ENCODE peak calls at places on chromosomes 1 and 21, in five cellular contexts. A, N, Z, O and X are unnamed samples. For H3K4me1, the result is how much of the 10 kb centered on the place peaks cover.

GRCh38 chr1:3192825-3193224 is 123.8 kb downstream of the PRDM16 start:
- DNase-seq in Z (no peak), N (no peak), O (no peak), A (no peak), X (peak)

GRCh38 chr1:198756470-198756869 is 117.6 kb downstream of the PTPRC start:
- DNase-seq in O (no peak), A (no peak), Z (peak), N (no peak), X (no peak)

GRCh38 chr1:206921772-206922265 is at the start of gene FCMR:
- DNase-seq in N (no peak), A (no peak), O (no peak), Z (no peak), X (no peak)

GRCh38 chr1:95406279-95406678 is 172.3 kb downstream of the RWDD3 start:
- DNase-seq in N (no peak), Z (no peak), A (no peak), O (no peak), X (no peak)

GRCh38 chr1:206809504-206810084 is 37.3 kb upstream of the IL10 start:
- DNase-seq in A (no peak), Z (peak), N (peak), O (peak), X (peak)

GRCh38 chr1:89802036-89802435 is 18.8 kb upstream of the LRRC8D start:
- DNase-seq in O (peak), A (no peak), N (no peak), Z (no peak), X (no peak)

GRCh38 chr21:30713786-30714185 is 4.8 kb downstream of the KRTAP21-3 start:
- DNase-seq in A (no peak), Z (no peak), O (no peak), N (no peak), X (no peak)

GRCh38 chr1:153849487-153850185 is 73.1 kb downstream of the GATAD2B start:
- DNase-seq in O (no peak), A (no peak), Z (no peak), N (no peak), X (no peak)

GRCh38 chr1:221664253-221664652 is 77.6 kb downstream of the DUSP10 start:
- DNase-seq in A (no peak), N (no peak), Z (no peak), O (peak), X (no peak)

GRCh38 chr1:232978091-232978634 is 27.8 kb downstream of the NTPCR start:
- DNase-seq in A (no peak), N (no peak), O (no peak), Z (peak), X (no peak)

GRCh38 chr1:224784606-224785328 is 144.7 kb upstream of the DNAH14 start:
- DNase-seq in O (no peak), A (no peak), Z (peak), N (peak), X (no peak)

GRCh38 chr1:212594640-212595039 is 13.9 kb upstream of the ATF3 start:
- DNase-seq in A (no peak), Z (no peak), O (no peak), N (no peak), X (no peak)

GRCh38 chr1:198265073-198265661 is 108.4 kb downstream of the NEK7 start:
- DNase-seq in Z (peak), N (peak), O (peak), A (no peak), X (peak)

GRCh38 chr1:2194319-2194897 is at the start of gene FAAP20:
- DNase-seq in O (peak), A (no peak), N (no peak), Z (peak), X (peak)

GRCh38 chr1:172999349-172999748 is 51.4 kb downstream of the TNFSF18 start:
- DNase-seq in N (no peak), O (peak), Z (no peak), A (no peak), X (no peak)

GRCh38 chr1:91795601-91796389 is 90.2 kb downstream of the TGFBR3 start:
- DNase-seq in A (no peak), Z (peak), O (no peak), N (peak), X (no peak)

GRCh38 chr21:17139696-17140095 is 373.1 kb upstream of the CXADR start:
- DNase-seq in A (no peak), O (no peak), Z (no peak), N (peak), X (no peak)

GRCh38 chr1:204322329-204322868 is 37.3 kb downstream of the PLEKHA6 start:
- DNase-seq in Z (no peak), N (no peak), A (no peak), O (peak), X (no peak)

GRCh38 chr1:19205403-19205802 is 4.7 kb downstream of the UBR4 start:
- DNase-seq in Z (no peak), N (no peak), A (no peak), O (no peak), X (no peak)

GRCh38 chr1:116855788-116856187 is 53.9 kb upstream of the PTGFRN start:
- DNase-seq in A (no peak), N (no peak), O (peak), Z (peak), X (no peak)
- H3K4me1 ChIP-seq in A (under half), N (under half), O (under half), Z (under half), X (under half)

DNA sequence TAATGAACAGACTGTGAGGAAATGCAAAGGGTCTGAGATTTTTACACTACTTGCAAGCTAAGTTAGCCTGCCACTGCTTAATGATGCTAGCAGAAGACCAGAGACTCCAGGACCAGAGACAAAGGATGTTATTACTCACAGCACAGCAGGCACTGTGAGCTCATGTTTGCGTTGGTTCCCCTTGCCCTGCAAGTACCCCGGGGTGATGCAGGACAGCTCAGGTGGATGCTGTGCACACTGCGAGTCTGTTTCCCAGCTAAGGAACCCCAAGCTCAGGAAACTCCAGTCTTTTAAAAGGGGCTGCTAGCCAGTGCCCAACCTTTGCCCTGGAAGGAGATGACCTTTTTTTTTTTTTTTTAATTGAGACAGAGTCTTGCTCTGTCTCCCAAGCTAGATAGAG is 1.2 kb downstream of the FHAD1 start:
- DNase-seq in Z (no peak), A (no peak), O (no peak), N (no peak), X (no peak)
- H3K4me3 ChIP-seq in Z (no peak), A (no peak), O (no peak), N (no peak), X (no peak)

GRCh38 chr1:16387201-16388185 is 20.5 kb downstream of the SZRD1 start:
- DNase-seq in Z (peak), N (no peak), A (no peak), O (no peak), X (peak)
- H3K4me1 ChIP-seq in Z (under half), N (under half), A (under half), O (under half), X (under half)

GRCh38 chr1:112870887-112871646 is 84.9 kb downstream of the SLC16A1 start:
- DNase-seq in O (no peak), N (no peak), A (no peak), Z (no peak), X (peak)
- H3K4me3 ChIP-seq in O (no peak), N (no peak), A (no peak), Z (no peak), X (no peak)

DNA sequence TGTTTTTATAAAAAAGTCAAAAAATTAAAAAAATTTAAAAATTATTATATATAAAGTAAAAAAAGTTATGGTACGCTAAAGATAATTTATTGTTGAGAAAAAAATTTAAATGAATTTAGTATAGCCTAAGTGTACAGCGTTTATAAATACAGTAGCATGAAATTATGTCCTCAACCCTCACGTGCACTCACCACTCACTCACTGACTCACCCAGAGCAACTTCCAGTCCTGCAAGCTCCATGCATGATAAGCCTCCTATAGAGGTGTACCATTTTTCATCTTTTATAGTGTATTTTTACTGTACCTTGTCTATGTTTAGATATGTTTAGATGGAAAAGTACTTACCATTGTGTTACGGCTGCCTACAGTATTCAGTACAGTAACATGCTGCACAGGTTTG is 5.1 kb downstream of the DISC1 start:
- DNase-seq in Z (peak), N (no peak), O (no peak), A (no peak), X (no peak)
- H3K4me1 ChIP-seq in Z (under half), N (under half), O (under half), A (under half), X (under half)

DNA sequence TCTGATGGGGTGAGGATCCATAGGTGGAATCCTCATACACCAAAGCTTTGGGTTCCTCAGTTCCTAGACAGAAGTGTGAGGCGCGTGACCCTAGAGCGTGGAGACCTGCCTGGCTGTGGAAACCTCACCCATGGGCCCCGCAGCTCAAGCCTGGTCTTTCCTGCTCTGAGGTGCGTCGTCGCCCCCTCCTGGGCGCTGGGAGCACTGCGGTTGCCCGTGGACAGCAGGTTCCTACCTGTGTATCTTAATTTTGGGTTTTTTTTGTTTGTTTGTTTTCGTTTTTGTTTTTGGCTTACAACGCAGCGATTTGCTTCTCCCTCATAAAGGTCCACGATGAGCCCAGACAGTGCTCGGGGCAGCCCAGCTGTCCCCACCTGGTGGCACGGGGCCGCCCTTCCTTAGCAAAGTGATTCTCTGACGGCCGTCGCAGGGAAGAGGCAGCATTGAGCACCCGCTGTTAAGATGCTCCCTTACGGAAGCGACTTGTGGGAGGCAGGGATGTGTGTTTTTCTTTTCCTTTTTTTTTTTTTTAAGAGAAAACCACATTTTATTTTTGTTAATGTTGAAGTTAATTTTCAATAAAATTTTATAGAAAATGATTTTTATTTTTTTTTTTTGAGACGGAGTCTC is 36.5 kb upstream of the TRAPPC10 start:
- DNase-seq in A (peak), Z (peak), N (peak), O (peak), X (peak)
- H3K4me3 ChIP-seq in A (no peak), Z (no peak), N (peak), O (peak), X (no peak)

DNA sequence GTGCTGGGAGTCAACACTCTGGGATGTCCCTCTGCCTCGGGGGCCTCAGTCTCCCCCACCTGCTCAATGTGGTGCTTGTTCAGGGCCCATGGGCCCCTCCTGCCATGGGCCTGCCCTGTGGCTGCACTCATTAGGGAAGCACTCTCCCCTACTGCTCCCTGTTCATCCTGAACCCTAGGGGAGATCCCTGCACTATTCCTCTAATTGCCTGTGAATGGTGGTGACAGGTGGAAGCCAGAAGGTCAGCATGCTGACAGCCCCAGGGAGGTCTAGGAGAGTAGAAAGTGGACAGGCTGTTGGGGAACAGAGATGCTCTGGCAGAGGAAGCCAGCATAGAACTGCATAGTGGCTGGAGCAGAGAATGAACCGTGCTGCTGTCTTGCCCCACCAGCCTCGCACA is 217.6 kb downstream of the TRABD2B start:
- DNase-seq in A (no peak), O (no peak), N (no peak), Z (no peak), X (no peak)
- H3K4me1 ChIP-seq in A (under half), O (under half), N (under half), Z (under half), X (under half)

DNA sequence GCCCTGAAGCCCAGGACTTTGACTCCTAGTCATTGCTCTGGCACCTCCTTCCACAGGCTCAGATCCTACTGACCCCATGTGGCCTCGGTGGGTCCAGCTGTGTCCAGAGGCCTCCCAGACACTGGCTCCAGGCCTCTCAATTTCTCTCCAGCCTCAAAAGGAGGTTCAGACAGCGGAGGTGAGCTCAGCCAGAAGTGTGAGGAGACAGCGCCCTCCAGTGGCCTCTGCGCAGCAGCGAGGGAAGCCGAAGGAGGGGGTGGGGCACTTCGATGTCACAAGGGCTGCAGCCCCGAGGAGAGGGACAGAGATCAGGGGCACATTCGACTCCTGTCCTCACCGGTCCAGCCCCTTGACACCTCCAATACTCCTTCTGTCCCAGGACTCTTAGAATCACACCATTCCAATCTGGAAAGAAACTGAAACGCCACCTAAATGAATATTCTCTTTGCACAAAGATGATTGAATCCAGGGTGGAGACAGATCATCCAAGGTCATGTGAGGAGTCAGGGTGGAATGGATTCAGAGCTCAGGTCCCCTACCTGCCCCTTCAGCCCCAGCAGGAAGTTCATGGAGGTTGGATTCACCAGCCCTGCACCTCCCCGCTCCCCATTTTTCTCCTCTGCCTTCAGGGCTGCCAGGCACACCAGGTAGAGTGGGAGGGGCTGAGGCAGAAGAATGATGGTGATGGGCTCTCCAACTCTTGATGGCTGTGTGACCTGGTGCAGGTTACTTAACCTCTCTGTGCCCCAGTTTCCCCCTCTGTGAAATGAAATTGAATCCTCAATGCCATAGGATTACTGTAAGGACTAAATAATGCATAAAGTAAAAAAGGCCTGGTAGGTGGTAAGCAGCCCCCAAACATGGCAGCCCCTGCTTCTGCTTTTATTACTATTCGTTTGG is 34.8 kb upstream of the ZBTB40 start:
- DNase-seq in N (peak), A (no peak), O (peak), Z (peak), X (peak)
- H3K4me3 ChIP-seq in N (no peak), A (no peak), O (no peak), Z (no peak), X (no peak)

DNA sequence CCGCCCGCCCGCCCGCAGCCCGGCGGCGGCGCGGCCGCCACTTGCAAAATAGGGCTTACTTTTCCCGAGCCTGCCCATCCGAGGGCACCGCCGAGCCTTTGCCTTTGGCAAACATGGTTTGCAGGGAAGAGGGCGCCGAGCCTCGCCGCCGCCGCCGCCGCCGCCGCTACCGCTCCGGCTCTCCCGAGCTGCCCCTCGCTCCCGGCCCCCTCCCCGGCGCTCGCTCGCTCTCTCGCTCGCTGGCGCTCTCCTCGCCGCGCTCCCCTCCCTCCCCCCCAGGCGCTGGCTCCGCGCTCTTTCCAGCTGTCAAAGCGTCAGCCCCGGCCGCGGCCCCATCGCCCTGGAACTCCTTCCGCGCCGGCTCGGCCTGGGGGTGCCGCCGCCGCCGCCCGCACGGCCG is 300 bp downstream of the SSBP3 start:
- DNase-seq in Z (no peak), A (no peak), N (no peak), O (no peak), X (no peak)
- H3K4me1 ChIP-seq in Z (under half), A (under half), N (under half), O (half or more), X (under half)

DNA sequence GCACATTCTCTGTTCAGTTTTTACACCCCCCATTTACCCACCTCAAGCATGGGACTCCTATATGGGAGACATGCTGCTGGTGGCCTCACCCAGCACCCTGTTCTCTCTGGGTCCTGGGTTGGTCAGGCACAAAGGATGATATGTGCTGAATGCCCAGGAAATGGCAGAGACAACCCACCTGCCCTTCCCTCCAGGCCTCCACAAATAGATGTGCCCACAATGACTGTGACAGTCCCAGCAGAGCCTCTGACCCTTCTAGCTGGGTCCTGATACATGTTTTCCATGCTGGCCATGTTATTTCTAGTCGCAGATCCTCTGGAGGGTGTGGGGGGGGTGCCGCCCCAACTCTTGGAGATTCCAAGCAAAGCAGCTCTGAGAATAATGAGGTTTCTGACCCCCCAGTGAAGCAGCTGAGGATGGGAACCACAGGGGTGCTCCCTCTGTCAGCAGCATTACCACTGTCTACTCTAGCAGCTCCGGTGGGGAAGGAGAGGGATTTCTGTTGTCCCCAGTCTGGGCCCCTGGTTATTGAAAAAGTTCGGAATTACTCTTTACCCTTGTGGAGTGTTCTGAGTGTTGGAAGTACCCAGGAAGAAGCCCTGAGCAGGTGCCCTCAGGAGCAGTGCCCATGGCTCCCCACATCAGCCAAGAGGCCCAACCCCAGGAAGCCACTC is 1.2 kb upstream of the CCDC28B start:
- DNase-seq in Z (no peak), O (no peak), A (no peak), N (no peak), X (no peak)
- H3K4me3 ChIP-seq in Z (no peak), O (no peak), A (no peak), N (no peak), X (no peak)